ENCODE peak calls at places on chromosomes 13 and 19, in six cellular contexts. D is NAMALWA, I is COR-L47, H is body of pancreas, Z is RPMI8226, O is mucosa of gallbladder. Y is an unnamed sample.

GRCh38 chr13:91045351-91046034 is 302.0 kb upstream of the MIR17HG start:
- DNase-seq in O (no peak), Z (no peak), I (peak), D (peak), H (no peak), Y (no peak)

GRCh38 chr19:32675720-32676185 is at the start of gene RGS9BP:
- DNase-seq in I (peak), H (peak), Z (peak), O (peak), D (peak), Y (peak)

GRCh38 chr13:46492946-46493345 is 60.0 kb upstream of the LRCH1 start:
- DNase-seq in Z (peak), D (peak), O (peak), H (peak), I (no peak), Y (no peak)

GRCh38 chr13:107681611-107682010 is 533.7 kb downstream of the LIG4 start:
- DNase-seq in I (no peak), O (no peak), H (no peak), D (no peak), Z (no peak), Y (no peak)

GRCh38 chr19:12194827-12195500 is 32.1 kb downstream of the ZNF136 start:
- DNase-seq in I (no peak), D (no peak), H (peak), O (peak), Z (no peak), Y (no peak)

GRCh38 chr13:27510082-27510481 is 59.7 kb upstream of the MTIF3 start:
- DNase-seq in Z (no peak), O (no peak), D (no peak), I (peak), H (no peak), Y (no peak)

GRCh38 chr19:35641515-35642151 is at the start of gene ETV2:
- DNase-seq in Z (no peak), D (peak), O (peak), H (no peak), I (no peak), Y (no peak)

GRCh38 chr13:98563071-98563470 is 13.8 kb downstream of the STK24 start:
- DNase-seq in D (peak), Z (no peak), O (no peak), H (no peak), I (no peak), Y (no peak)

GRCh38 chr19:54439174-54439851 is 9.7 kb upstream of the LENG8 start:
- DNase-seq in Z (peak), H (peak), D (peak), I (no peak), O (peak), Y (no peak)

GRCh38 chr19:20279516-20279915 is 112.5 kb downstream of the ZNF486 start:
- DNase-seq in Z (no peak), H (no peak), I (no peak), D (no peak), O (no peak), Y (no peak)

GRCh38 chr13:96817336-96817941 is 176.8 kb downstream of the OXGR1 start:
- DNase-seq in O (no peak), D (peak), H (no peak), I (peak), Z (peak), Y (no peak)

GRCh38 chr13:27943951-27944350 is 24.2 kb downstream of the PDX1 start:
- DNase-seq in H (no peak), I (no peak), Z (no peak), D (no peak), O (no peak), Y (no peak)

GRCh38 chr13:28251462-28251861 is 113.1 kb downstream of the PAN3 start:
- DNase-seq in I (no peak), H (no peak), O (no peak), D (no peak), Z (no peak), Y (no peak)

GRCh38 chr13:72839831-72840426 is 58.0 kb downstream of the PIBF1 start:
- DNase-seq in I (peak), D (peak), H (peak), Z (peak), O (peak), Y (peak)

Y was measured in progenitor cell of endocrine pancreas.